ENCODE peak calls at places on chromosomes 6 and 20, in four cellular contexts. H, O, K and N are unnamed samples. For H3K4me1, the result is how much of the 10 kb centered on the place peaks cover.

GRCh38 chr6:31701666-31702420 is 1.3 kb downstream of the ABHD16A start:
- DNase-seq in O (no peak), K (peak), H (no peak), N (peak)

GRCh38 chr6:28922841-28923317 is 906 bp downstream of the TRIM27 start:
- DNase-seq in H (peak), K (peak), O (peak), N (peak)

GRCh38 chr6:152089992-152090391 is 282.5 kb downstream of the ESR1 start:
- DNase-seq in O (peak), H (no peak), K (no peak), N (no peak)

GRCh38 chr6:16404456-16404855 is 166.1 kb downstream of the GMPR start:
- DNase-seq in O (no peak), K (no peak), H (no peak), N (no peak)

GRCh38 chr6:36334832-36335459 is 1.7 kb downstream of the BNIP5 start:
- DNase-seq in H (peak), K (no peak), O (peak), N (no peak)

GRCh38 chr6:5004373-5005037 is 668 bp upstream of the RPP40 start:
- DNase-seq in K (no peak), O (no peak), H (no peak), N (peak)

GRCh38 chr20:56722042-56722441 is 92.9 kb downstream of the TFAP2C start:
- DNase-seq in H (no peak), K (no peak), O (no peak), N (no peak)

GRCh38 chr6:2764610-2765165 is 505 bp upstream of the WRNIP1 start:
- DNase-seq in K (peak), H (peak), O (peak), N (peak)

GRCh38 chr6:85458184-85458583 is 8.3 kb downstream of the NT5E start:
- DNase-seq in K (no peak), H (no peak), O (no peak), N (no peak)

GRCh38 chr20:51275816-51276215 is 252.9 kb upstream of the KCNG1 start:
- DNase-seq in O (no peak), K (no peak), H (no peak), N (peak)

GRCh38 chr20:16530201-16530681 is 43.0 kb downstream of the KIF16B start:
- DNase-seq in O (peak), H (peak), K (no peak), N (peak)

GRCh38 chr6:137884428-137884827 is 17.4 kb downstream of the TNFAIP3 start:
- DNase-seq in K (no peak), H (no peak), O (no peak), N (no peak)

GRCh38 chr6:8707956-8708772 is 272.8 kb upstream of the SLC35B3 start:
- DNase-seq in O (peak), H (peak), K (no peak), N (no peak)

GRCh38 chr20:6768228-6769185 is 1.0 kb downstream of the BMP2 start:
- DNase-seq in H (peak), K (peak), O (no peak), N (peak)

GRCh38 chr20:31595654-31596411 is 9.3 kb upstream of the ID1 start:
- DNase-seq in K (peak), O (peak), H (peak), N (peak)

GRCh38 chr6:37516920-37517405 is 17.3 kb upstream of the CCDC167 start:
- DNase-seq in O (no peak), K (peak), H (no peak), N (peak)

GRCh38 chr6:139371421-139372253 is 2.8 kb downstream of the CITED2 start:
- DNase-seq in H (no peak), O (peak), K (no peak), N (no peak)

GRCh38 chr6:132082421-132082820 is 131.2 kb upstream of the CCN2 start:
- DNase-seq in K (no peak), H (no peak), O (no peak), N (no peak)

GRCh38 chr6:132088150-132088549 is 137.0 kb upstream of the CCN2 start:
- DNase-seq in H (no peak), K (no peak), O (no peak), N (no peak)

GRCh38 chr6:132085731-132086130 is 134.6 kb upstream of the CCN2 start:
- DNase-seq in H (no peak), K (no peak), O (no peak), N (no peak)

GRCh38 chr6:132087391-132087790 is 136.2 kb upstream of the CCN2 start:
- DNase-seq in O (peak), H (no peak), K (no peak), N (no peak)

DNA sequence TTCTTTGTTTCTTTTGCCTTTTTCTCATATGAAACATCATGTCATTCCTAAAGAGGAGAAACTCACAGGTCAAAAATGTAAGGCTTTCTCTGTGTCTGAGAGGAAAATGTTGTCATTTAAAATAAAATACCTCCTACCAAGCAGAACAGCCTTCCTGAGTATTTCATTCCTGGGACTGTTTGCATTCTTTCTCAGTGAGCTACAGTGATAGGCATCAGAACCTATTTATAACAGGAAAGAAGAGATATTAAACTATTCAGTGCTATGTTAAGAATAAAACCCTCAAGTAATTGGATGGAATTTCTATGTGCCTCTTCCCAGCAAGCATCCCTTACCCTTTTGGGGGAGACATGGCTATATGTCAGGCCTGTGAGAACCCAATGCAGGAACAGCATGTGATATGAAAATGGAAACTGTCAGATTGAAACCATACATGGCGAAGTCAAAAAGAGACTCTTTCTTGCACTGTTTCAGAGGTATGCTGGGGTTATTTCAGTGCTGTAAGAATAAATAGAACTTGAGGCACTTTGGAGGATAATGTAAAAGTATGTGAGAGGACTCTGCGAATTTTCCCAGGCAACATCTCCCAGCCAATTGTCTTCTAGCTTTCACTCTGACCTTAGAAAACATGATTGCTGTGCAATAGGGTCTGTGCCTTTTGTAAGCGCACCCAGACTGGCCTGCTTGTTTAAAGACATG is 133.8 kb upstream of the CCN2 start:
- DNase-seq in O (peak), K (no peak), H (peak), N (peak)
- H3K4me2 ChIP-seq in O (no peak), K (peak), H (peak), N (peak)

DNA sequence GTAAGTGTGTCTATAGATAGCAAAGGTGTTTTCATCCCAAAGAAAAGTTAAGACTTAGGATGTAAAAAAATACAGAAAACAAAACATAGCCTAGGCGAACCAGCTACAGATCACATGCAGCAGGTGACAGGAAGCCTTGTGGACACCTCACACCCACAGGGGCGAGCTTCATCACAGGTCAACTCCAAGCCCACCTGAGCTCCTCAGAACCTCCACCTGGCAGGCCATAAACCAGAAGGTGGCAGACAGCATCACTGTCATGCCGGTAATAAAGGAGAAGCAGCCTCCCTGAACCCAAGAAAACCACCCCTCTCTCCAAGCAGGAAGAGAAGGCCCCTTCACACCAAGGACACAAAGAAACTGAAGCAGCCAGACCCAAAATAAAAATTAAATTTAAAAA is 1.0 kb downstream of the RALGAPA2 start:
- DNase-seq in H (peak), K (no peak), O (no peak), N (no peak)
- H2AFZ ChIP-seq in H (peak), K (peak), O (peak), N (peak)

GRCh38 chr6:15327271-15327670 is 81.4 kb downstream of the JARID2 start:
- DNase-seq in H (no peak), K (peak), O (peak), N (no peak)
- H3K4me1 ChIP-seq in H (under half), K (under half), O (under half), N (half or more)

GRCh38 chr6:33729059-33729458 is 17.6 kb upstream of the UQCC2 start:
- DNase-seq in H (no peak), O (no peak), K (no peak), N (no peak)
- H3K4me2 ChIP-seq in H (no peak), O (no peak), K (no peak), N (no peak)